ENCODE peak calls at places on chromosomes 13 and 19, in nine cellular contexts. One of them, this sample, is unnamed.

GRCh38 chr19:44641460-44641859 is 2.2 kb upstream of the PVR start:
- DNase-seq in endothelial cell of umbilical vein: no peak
- DNase-seq in ascending aorta: no peak
- DNase-seq in psoas muscle: no peak
- DNase-seq in IMR-90: no peak
- DNase-seq in fibroblast of villous mesenchyme: no peak
- DNase-seq in pancreas: no peak
- DNase-seq in left ventricle myocardium inferior: no peak
- DNase-seq in CD8-positive, alpha-beta T cell: no peak
- DNase-seq in this sample: no peak

GRCh38 chr13:28529836-28530235 is 34.9 kb upstream of the FLT1 start:
- DNase-seq in fibroblast of villous mesenchyme: no peak
- DNase-seq in endothelial cell of umbilical vein: no peak
- DNase-seq in ascending aorta: no peak
- DNase-seq in left ventricle myocardium inferior: no peak
- DNase-seq in pancreas: no peak
- DNase-seq in IMR-90: no peak
- DNase-seq in psoas muscle: no peak
- DNase-seq in CD8-positive, alpha-beta T cell: no peak
- DNase-seq in this sample: no peak

GRCh38 chr13:90769387-90769786 is 578.1 kb upstream of the MIR17HG start:
- DNase-seq in CD8-positive, alpha-beta T cell: no peak
- DNase-seq in left ventricle myocardium inferior: no peak
- DNase-seq in fibroblast of villous mesenchyme: no peak
- DNase-seq in ascending aorta: no peak
- DNase-seq in IMR-90: no peak
- DNase-seq in endothelial cell of umbilical vein: no peak
- DNase-seq in pancreas: no peak
- DNase-seq in psoas muscle: no peak
- DNase-seq in this sample: no peak

GRCh38 chr13:113589251-113589960 is 4.9 kb downstream of the TFDP1 start:
- DNase-seq in left ventricle myocardium inferior: peak
- DNase-seq in CD8-positive, alpha-beta T cell: no peak
- DNase-seq in psoas muscle: peak
- DNase-seq in pancreas: peak
- DNase-seq in fibroblast of villous mesenchyme: no peak
- DNase-seq in endothelial cell of umbilical vein: no peak
- DNase-seq in IMR-90: no peak
- DNase-seq in ascending aorta: peak
- DNase-seq in this sample: no peak

GRCh38 chr19:31512403-31512970 is 163.3 kb upstream of the TSHZ3 start:
- DNase-seq in ascending aorta: no peak
- DNase-seq in psoas muscle: no peak
- DNase-seq in CD8-positive, alpha-beta T cell: no peak
- DNase-seq in left ventricle myocardium inferior: no peak
- DNase-seq in pancreas: no peak
- DNase-seq in IMR-90: no peak
- DNase-seq in fibroblast of villous mesenchyme: no peak
- DNase-seq in endothelial cell of umbilical vein: no peak
- DNase-seq in this sample: no peak

GRCh38 chr19:48795055-48795854 is 15.6 kb downstream of the BCAT2 start:
- DNase-seq in IMR-90: peak
- DNase-seq in psoas muscle: peak
- DNase-seq in left ventricle myocardium inferior: peak
- DNase-seq in ascending aorta: peak
- DNase-seq in CD8-positive, alpha-beta T cell: peak
- DNase-seq in fibroblast of villous mesenchyme: peak
- DNase-seq in endothelial cell of umbilical vein: peak
- DNase-seq in pancreas: peak
- DNase-seq in this sample: peak

GRCh38 chr13:106486287-106486686 is 49.2 kb downstream of the EFNB2 start:
- DNase-seq in fibroblast of villous mesenchyme: no peak
- DNase-seq in psoas muscle: no peak
- DNase-seq in IMR-90: no peak
- DNase-seq in CD8-positive, alpha-beta T cell: no peak
- DNase-seq in endothelial cell of umbilical vein: no peak
- DNase-seq in pancreas: no peak
- DNase-seq in ascending aorta: no peak
- DNase-seq in left ventricle myocardium inferior: no peak
- DNase-seq in this sample: no peak

GRCh38 chr13:20431080-20431479 is 94.6 kb downstream of the CRYL1 start:
- DNase-seq in pancreas: no peak
- DNase-seq in IMR-90: no peak
- DNase-seq in psoas muscle: no peak
- DNase-seq in CD8-positive, alpha-beta T cell: no peak
- DNase-seq in endothelial cell of umbilical vein: no peak
- DNase-seq in left ventricle myocardium inferior: no peak
- DNase-seq in fibroblast of villous mesenchyme: no peak
- DNase-seq in ascending aorta: no peak
- DNase-seq in this sample: no peak

GRCh38 chr13:80312012-80312704 is 28.8 kb downstream of the SPRY2 start:
- DNase-seq in IMR-90: no peak
- DNase-seq in CD8-positive, alpha-beta T cell: no peak
- DNase-seq in ascending aorta: no peak
- DNase-seq in pancreas: no peak
- DNase-seq in endothelial cell of umbilical vein: no peak
- DNase-seq in psoas muscle: no peak
- DNase-seq in fibroblast of villous mesenchyme: no peak
- DNase-seq in left ventricle myocardium inferior: no peak
- DNase-seq in this sample: no peak

GRCh38 chr19:37718357-37718756 is 1.2 kb downstream of the ZNF607 start:
- DNase-seq in fibroblast of villous mesenchyme: no peak
- DNase-seq in CD8-positive, alpha-beta T cell: no peak
- DNase-seq in psoas muscle: no peak
- DNase-seq in pancreas: no peak
- DNase-seq in IMR-90: no peak
- DNase-seq in left ventricle myocardium inferior: no peak
- DNase-seq in endothelial cell of umbilical vein: no peak
- DNase-seq in ascending aorta: no peak
- DNase-seq in this sample: peak
- H3K4me3 ChIP-seq in fibroblast of villous mesenchyme: peak
- H3K4me3 ChIP-seq in CD8-positive, alpha-beta T cell: peak
- H3K4me3 ChIP-seq in psoas muscle: peak
- H3K4me3 ChIP-seq in pancreas: peak
- H3K4me3 ChIP-seq in IMR-90: peak
- H3K4me3 ChIP-seq in left ventricle myocardium inferior: peak
- H3K4me3 ChIP-seq in endothelial cell of umbilical vein: no peak
- H3K4me3 ChIP-seq in ascending aorta: peak
- H3K4me3 ChIP-seq in this sample: peak

GRCh38 chr19:16472992-16473391 is 1.2 kb upstream of the EPS15L1 start:
- DNase-seq in fibroblast of villous mesenchyme: no peak
- DNase-seq in psoas muscle: no peak
- DNase-seq in ascending aorta: no peak
- DNase-seq in IMR-90: no peak
- DNase-seq in endothelial cell of umbilical vein: no peak
- DNase-seq in CD8-positive, alpha-beta T cell: no peak
- DNase-seq in pancreas: no peak
- DNase-seq in left ventricle myocardium inferior: no peak
- DNase-seq in this sample: no peak

GRCh38 chr19:16473875-16474397 is 2.2 kb upstream of the EPS15L1 start:
- DNase-seq in CD8-positive, alpha-beta T cell: no peak
- DNase-seq in fibroblast of villous mesenchyme: no peak
- DNase-seq in IMR-90: no peak
- DNase-seq in ascending aorta: no peak
- DNase-seq in endothelial cell of umbilical vein: no peak
- DNase-seq in psoas muscle: no peak
- DNase-seq in left ventricle myocardium inferior: no peak
- DNase-seq in pancreas: no peak
- DNase-seq in this sample: no peak

GRCh38 chr19:16477311-16477710 is 5.5 kb upstream of the EPS15L1 start:
- DNase-seq in left ventricle myocardium inferior: no peak
- DNase-seq in psoas muscle: no peak
- DNase-seq in CD8-positive, alpha-beta T cell: no peak
- DNase-seq in fibroblast of villous mesenchyme: no peak
- DNase-seq in IMR-90: no peak
- DNase-seq in ascending aorta: no peak
- DNase-seq in pancreas: no peak
- DNase-seq in endothelial cell of umbilical vein: no peak
- DNase-seq in this sample: no peak

GRCh38 chr19:16470911-16471811 is 609 bp downstream of the EPS15L1 start:
- DNase-seq in IMR-90: peak
- DNase-seq in CD8-positive, alpha-beta T cell: no peak
- DNase-seq in ascending aorta: no peak
- DNase-seq in pancreas: peak
- DNase-seq in psoas muscle: peak
- DNase-seq in left ventricle myocardium inferior: no peak
- DNase-seq in fibroblast of villous mesenchyme: no peak
- DNase-seq in endothelial cell of umbilical vein: peak
- DNase-seq in this sample: peak

DNA sequence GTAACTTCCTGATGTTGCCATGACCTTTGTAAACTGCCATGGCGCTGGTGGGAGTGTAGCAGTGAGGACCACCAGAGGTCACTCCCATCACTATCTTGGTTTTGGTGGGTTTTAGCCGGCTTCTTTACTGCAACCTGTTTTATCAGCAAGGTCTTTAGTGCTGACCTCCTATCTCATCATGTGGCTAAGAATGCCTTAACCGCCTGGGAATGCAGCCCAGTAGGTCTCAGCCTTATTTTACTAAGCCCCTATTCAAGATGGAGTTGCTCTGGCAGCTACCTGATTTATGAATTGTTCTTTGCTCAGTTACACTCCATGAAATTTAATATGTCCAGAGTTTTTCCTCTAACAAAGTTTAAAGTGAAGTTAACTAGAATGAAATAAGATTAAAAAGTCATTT is 4.6 kb upstream of the EPS15L1 start:
- DNase-seq in pancreas: no peak
- DNase-seq in psoas muscle: no peak
- DNase-seq in CD8-positive, alpha-beta T cell: no peak
- DNase-seq in IMR-90: no peak
- DNase-seq in left ventricle myocardium inferior: no peak
- DNase-seq in fibroblast of villous mesenchyme: peak
- DNase-seq in ascending aorta: no peak
- DNase-seq in endothelial cell of umbilical vein: no peak
- DNase-seq in this sample: no peak
- H3K4me3 ChIP-seq in pancreas: no peak
- H3K4me3 ChIP-seq in psoas muscle: no peak
- H3K4me3 ChIP-seq in CD8-positive, alpha-beta T cell: no peak
- H3K4me3 ChIP-seq in IMR-90: no peak
- H3K4me3 ChIP-seq in left ventricle myocardium inferior: no peak
- H3K4me3 ChIP-seq in fibroblast of villous mesenchyme: no peak
- H3K4me3 ChIP-seq in ascending aorta: no peak
- H3K4me3 ChIP-seq in endothelial cell of umbilical vein: no peak
- H3K4me3 ChIP-seq in this sample: no peak

GRCh38 chr13:40114305-40114896 is 458.9 kb downstream of the COG6 start:
- DNase-seq in psoas muscle: no peak
- DNase-seq in IMR-90: no peak
- DNase-seq in pancreas: no peak
- DNase-seq in left ventricle myocardium inferior: no peak
- DNase-seq in ascending aorta: no peak
- DNase-seq in fibroblast of villous mesenchyme: no peak
- DNase-seq in endothelial cell of umbilical vein: no peak
- DNase-seq in CD8-positive, alpha-beta T cell: no peak
- DNase-seq in this sample: no peak

GRCh38 chr13:40113644-40114304 is 458.3 kb downstream of the COG6 start:
- DNase-seq in CD8-positive, alpha-beta T cell: no peak
- DNase-seq in IMR-90: no peak
- DNase-seq in pancreas: no peak
- DNase-seq in ascending aorta: no peak
- DNase-seq in left ventricle myocardium inferior: no peak
- DNase-seq in psoas muscle: no peak
- DNase-seq in fibroblast of villous mesenchyme: peak
- DNase-seq in endothelial cell of umbilical vein: no peak
- DNase-seq in this sample: peak

GRCh38 chr13:40115456-40115855 is 460.0 kb downstream of the COG6 start:
- DNase-seq in psoas muscle: no peak
- DNase-seq in left ventricle myocardium inferior: no peak
- DNase-seq in pancreas: no peak
- DNase-seq in ascending aorta: no peak
- DNase-seq in CD8-positive, alpha-beta T cell: no peak
- DNase-seq in IMR-90: no peak
- DNase-seq in endothelial cell of umbilical vein: peak
- DNase-seq in fibroblast of villous mesenchyme: peak
- DNase-seq in this sample: peak

GRCh38 chr13:40118337-40118736 is 462.9 kb downstream of the COG6 start:
- DNase-seq in ascending aorta: no peak
- DNase-seq in endothelial cell of umbilical vein: no peak
- DNase-seq in psoas muscle: no peak
- DNase-seq in pancreas: no peak
- DNase-seq in fibroblast of villous mesenchyme: no peak
- DNase-seq in IMR-90: no peak
- DNase-seq in CD8-positive, alpha-beta T cell: no peak
- DNase-seq in left ventricle myocardium inferior: no peak
- DNase-seq in this sample: no peak

DNA sequence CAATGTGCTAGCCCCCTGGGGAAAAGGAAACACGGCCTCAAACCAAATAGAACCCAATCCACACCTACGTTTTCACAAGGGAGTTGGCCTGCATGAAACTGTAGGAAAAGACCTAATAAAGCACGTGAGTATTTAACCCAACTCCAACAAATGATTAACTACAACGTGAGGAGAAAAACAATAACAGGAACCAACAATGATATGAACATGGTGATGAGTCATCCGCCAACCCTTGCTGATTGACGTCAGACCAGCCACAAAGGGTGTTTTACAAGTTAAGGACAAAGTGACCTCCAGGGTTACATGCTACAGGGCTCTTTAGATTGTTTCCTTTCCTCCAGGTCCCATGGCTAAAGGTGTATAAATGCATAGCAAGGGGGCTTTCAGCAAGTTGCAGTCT is 460.5 kb downstream of the COG6 start:
- DNase-seq in fibroblast of villous mesenchyme: peak
- DNase-seq in endothelial cell of umbilical vein: peak
- DNase-seq in psoas muscle: no peak
- DNase-seq in pancreas: peak
- DNase-seq in ascending aorta: peak
- DNase-seq in left ventricle myocardium inferior: no peak
- DNase-seq in CD8-positive, alpha-beta T cell: peak
- DNase-seq in IMR-90: peak
- DNase-seq in this sample: peak
- H3K4me3 ChIP-seq in fibroblast of villous mesenchyme: no peak
- H3K4me3 ChIP-seq in endothelial cell of umbilical vein: no peak
- H3K4me3 ChIP-seq in psoas muscle: no peak
- H3K4me3 ChIP-seq in pancreas: no peak
- H3K4me3 ChIP-seq in ascending aorta: no peak
- H3K4me3 ChIP-seq in left ventricle myocardium inferior: no peak
- H3K4me3 ChIP-seq in CD8-positive, alpha-beta T cell: no peak
- H3K4me3 ChIP-seq in IMR-90: no peak
- H3K4me3 ChIP-seq in this sample: no peak

DNA sequence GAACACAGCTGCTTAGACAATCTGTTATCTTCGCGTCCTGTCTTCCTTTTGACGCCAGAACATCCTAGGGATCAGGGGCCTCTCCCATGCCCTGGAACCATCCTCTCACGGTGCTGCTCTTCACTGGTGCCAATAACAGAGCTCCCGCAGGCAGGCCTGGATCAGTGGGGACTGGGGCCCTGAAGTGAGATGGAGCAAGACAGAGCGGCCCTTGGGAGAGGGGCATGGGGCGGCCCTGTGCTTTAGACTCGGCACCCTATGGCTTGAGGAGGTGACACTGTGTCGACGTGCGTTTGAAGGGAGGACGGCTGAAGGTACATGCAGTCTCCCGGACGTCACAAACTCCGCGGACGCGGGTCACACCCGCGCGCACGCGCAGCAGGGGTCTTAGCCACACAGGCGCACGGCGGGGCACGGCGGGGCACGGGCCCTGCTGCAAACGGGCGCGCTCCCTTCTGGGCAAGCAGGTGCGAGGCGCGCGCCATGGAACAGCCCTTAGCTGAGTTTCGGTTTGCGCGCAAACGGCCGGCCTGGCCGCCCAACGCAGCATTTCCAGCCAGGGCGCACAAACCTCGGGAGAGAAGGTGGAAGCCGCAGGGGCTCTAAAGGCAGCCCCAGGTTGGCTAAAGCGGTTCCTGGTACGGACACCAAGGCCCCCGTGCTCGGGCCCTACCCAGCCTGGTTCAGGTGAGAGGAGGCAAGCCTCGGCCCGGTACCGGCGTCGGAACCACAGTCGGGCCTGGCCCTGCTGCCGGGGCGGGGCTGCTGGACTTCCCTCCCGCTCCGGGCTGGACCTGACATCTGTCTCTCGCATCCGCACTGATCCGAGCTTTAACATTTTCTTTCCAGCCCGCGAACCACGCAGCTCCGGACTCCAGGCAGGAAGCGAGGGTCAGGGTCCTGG is 16.5 kb upstream of the RNF17 start:
- DNase-seq in ascending aorta: no peak
- DNase-seq in fibroblast of villous mesenchyme: peak
- DNase-seq in left ventricle myocardium inferior: no peak
- DNase-seq in IMR-90: no peak
- DNase-seq in endothelial cell of umbilical vein: peak
- DNase-seq in psoas muscle: no peak
- DNase-seq in CD8-positive, alpha-beta T cell: no peak
- DNase-seq in pancreas: no peak
- DNase-seq in this sample: peak
- H3K4me3 ChIP-seq in ascending aorta: peak
- H3K4me3 ChIP-seq in fibroblast of villous mesenchyme: peak
- H3K4me3 ChIP-seq in left ventricle myocardium inferior: peak
- H3K4me3 ChIP-seq in IMR-90: peak
- H3K4me3 ChIP-seq in endothelial cell of umbilical vein: no peak
- H3K4me3 ChIP-seq in psoas muscle: peak
- H3K4me3 ChIP-seq in CD8-positive, alpha-beta T cell: no peak
- H3K4me3 ChIP-seq in pancreas: no peak
- H3K4me3 ChIP-seq in this sample: peak